ENCODE peak calls at places on chromosomes 11 and 22, in four cellular contexts. D is sigmoid colon, K is uterus, M is GM12892. I is an unnamed sample.

GRCh38 chr11:6574816-6575715 is 28.4 kb downstream of the RRP8 start:
- DNase-seq in D (no peak), K (no peak), M (no peak), I (no peak)

GRCh38 chr22:29316429-29316828 is 932 bp upstream of the RASL10A start:
- DNase-seq in D (no peak), K (no peak), M (no peak), I (no peak)

GRCh38 chr22:33544707-33545106 is 375.6 kb downstream of the LARGE1 start:
- DNase-seq in D (no peak), K (no peak), M (no peak), I (no peak)

GRCh38 chr11:110468095-110468494 is 38.3 kb downstream of the FDX1 start:
- DNase-seq in D (no peak), K (no peak), M (no peak), I (no peak)

GRCh38 chr22:43293661-43294392 is 49.3 kb downstream of the SCUBE1 start:
- DNase-seq in D (peak), K (peak), M (no peak), I (no peak)

GRCh38 chr22:48629631-48630443 is 1197.8 kb downstream of the BRD1 start:
- DNase-seq in D (no peak), K (no peak), M (no peak), I (no peak)

GRCh38 chr22:23119492-23120414 is 22.0 kb downstream of the RSPH14 start:
- DNase-seq in D (no peak), K (no peak), M (no peak), I (peak)

GRCh38 chr11:114192841-114193389 is 103.3 kb upstream of the NNMT start:
- DNase-seq in D (no peak), K (no peak), M (no peak), I (no peak)

GRCh38 chr22:47446331-47446730 is 683.9 kb downstream of the TBC1D22A start:
- DNase-seq in D (no peak), K (no peak), M (no peak), I (no peak)

GRCh38 chr22:24954114-24954463 is 1.6 kb downstream of the KIAA1671 start:
- DNase-seq in D (no peak), K (no peak), M (no peak), I (no peak)

GRCh38 chr11:32431657-32432056 is 3.7 kb downstream of the WT1 start:
- DNase-seq in D (no peak), K (no peak), M (no peak), I (no peak)

GRCh38 chr11:25734592-25735211 is 597.2 kb upstream of the ANO3 start:
- DNase-seq in D (no peak), K (no peak), M (no peak), I (no peak)

GRCh38 chr22:31295831-31296230 is 3.5 kb upstream of the PIK3IP1 start:
- DNase-seq in D (no peak), K (no peak), M (no peak), I (no peak)

GRCh38 chr11:17810736-17811135 is 76.2 kb downstream of the KCNC1 start:
- DNase-seq in D (no peak), K (peak), M (no peak), I (no peak)

GRCh38 chr22:45576273-45576625 is 73.6 kb downstream of the FBLN1 start:
- DNase-seq in D (no peak), K (no peak), M (no peak), I (no peak)

GRCh38 chr11:76742912-76743311 is 40.2 kb upstream of the TSKU start:
- DNase-seq in D (no peak), K (no peak), M (no peak), I (no peak)

GRCh38 chr22:44231229-44231628 is 50.5 kb downstream of the PARVG start:
- DNase-seq in D (no peak), K (no peak), M (no peak), I (no peak)

GRCh38 chr22:31861226-31861840 is 83.0 kb upstream of the YWHAH start:
- DNase-seq in D (no peak), K (no peak), M (no peak), I (no peak)

GRCh38 chr11:13091804-13092203 is 82.7 kb downstream of the RASSF10 start:
- DNase-seq in D (no peak), K (no peak), M (no peak), I (no peak)

GRCh38 chr22:38181453-38182200 is at the start of gene PLA2G6:
- DNase-seq in D (peak), K (peak), M (peak), I (peak)
- TF ChIP-seq POLR2A in D (no peak), K (peak), M (no peak), I (no peak)

DNA sequence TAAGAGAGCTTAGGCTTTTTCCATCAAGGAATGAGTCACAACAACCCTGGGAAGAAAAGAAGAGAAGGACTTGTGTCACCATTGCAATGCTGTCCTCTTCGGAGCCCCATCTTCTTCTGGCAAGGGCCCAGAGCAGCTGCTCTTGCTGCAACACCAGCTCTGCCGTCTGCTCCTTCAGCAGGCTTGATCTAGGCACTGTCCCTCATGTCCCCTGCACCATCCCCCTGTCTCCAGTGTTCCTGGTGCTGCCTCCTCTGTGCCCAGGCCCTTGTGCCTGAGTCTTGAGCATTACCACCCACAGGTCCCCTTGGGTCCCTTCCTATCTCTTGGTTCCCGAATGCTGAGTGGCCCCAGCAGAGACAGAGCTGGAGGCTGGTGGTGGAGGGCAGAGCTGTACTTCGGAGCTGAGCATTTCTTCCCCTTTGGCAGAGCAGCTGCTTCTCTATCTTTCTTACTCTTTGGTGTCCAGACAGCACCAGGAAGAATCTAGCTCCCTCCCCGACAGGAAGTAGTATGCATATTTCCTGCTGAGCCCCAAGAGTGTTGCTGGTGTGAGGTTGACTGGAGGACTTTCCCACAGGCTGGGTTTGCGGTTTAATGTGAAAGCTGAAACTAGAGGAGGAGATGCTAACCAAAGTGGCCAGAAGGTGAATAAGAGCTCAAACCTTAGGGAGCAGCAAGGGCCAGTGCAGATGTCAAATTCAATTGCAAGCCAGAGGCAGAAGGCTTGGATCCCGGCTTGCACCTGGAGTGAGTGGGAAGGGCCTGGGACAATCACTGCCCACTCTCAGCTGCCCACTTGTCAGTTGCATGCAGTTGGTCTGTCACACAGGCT is 27.8 kb downstream of the WEE1 start:
- DNase-seq in D (no peak), K (no peak), M (peak), I (peak)
- TF ChIP-seq POLR2A in D (no peak), K (no peak), M (peak), I (peak)

GRCh38 chr11:65871811-65872548 is 620 bp downstream of the EFEMP2 start:
- DNase-seq in D (peak), K (no peak), M (no peak), I (no peak)

GRCh38 chr11:65870307-65870658 is 2.3 kb downstream of the EFEMP2 start:
- DNase-seq in D (no peak), K (no peak), M (no peak), I (no peak)

GRCh38 chr11:65872555-65873279 is at the start of gene EFEMP2:
- DNase-seq in D (peak), K (peak), M (no peak), I (no peak)

GRCh38 chr11:65870706-65871681 is 1.6 kb downstream of the EFEMP2 start:
- DNase-seq in D (peak), K (no peak), M (no peak), I (no peak)

DNA sequence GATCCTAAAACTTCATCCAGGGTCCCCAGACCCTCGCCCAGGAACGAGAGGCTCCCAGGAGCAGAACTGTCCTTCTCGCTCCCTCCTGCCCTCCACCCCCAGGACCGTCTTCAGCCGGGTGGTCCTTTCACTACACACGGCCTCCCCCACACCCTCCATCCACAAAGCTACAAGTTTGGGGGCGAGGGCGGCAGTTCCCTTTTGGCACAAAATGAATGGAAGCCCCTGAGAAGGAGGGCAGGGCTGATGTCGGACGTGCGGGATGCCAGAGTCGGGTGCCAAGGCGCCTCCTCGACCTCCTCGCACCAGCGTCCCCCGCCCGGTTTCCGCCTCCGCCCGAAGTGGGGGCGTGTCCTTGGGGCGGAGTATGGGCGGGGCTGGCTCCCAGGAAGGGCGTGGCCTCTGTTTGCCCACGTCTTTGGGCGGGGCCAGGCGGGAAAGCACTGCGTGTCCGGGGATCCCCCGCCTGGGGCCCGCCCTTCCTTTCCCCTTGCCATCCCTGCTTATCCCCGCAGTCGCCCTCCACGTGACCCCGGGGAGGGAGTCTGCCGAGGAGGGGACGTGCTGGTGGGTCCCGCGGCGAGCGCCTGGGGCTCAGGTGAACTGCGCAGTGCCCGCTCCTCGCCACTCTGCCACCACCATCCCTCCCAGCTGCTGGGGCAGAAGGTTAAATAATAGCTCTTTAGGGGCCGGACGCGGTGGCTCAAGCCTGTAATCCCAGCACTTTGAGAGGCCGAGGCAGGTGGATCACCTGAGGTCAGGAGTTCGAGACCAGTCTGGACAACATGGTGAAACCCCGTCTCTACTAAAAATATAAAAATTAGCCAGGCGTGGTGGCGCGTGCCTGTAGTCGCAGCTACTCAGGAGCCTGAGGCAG is 918 bp upstream of the EFEMP2 start:
- DNase-seq in D (peak), K (peak), M (peak), I (peak)
- TF ChIP-seq POLR2A in D (peak), K (peak), M (peak), I (peak)

DNA sequence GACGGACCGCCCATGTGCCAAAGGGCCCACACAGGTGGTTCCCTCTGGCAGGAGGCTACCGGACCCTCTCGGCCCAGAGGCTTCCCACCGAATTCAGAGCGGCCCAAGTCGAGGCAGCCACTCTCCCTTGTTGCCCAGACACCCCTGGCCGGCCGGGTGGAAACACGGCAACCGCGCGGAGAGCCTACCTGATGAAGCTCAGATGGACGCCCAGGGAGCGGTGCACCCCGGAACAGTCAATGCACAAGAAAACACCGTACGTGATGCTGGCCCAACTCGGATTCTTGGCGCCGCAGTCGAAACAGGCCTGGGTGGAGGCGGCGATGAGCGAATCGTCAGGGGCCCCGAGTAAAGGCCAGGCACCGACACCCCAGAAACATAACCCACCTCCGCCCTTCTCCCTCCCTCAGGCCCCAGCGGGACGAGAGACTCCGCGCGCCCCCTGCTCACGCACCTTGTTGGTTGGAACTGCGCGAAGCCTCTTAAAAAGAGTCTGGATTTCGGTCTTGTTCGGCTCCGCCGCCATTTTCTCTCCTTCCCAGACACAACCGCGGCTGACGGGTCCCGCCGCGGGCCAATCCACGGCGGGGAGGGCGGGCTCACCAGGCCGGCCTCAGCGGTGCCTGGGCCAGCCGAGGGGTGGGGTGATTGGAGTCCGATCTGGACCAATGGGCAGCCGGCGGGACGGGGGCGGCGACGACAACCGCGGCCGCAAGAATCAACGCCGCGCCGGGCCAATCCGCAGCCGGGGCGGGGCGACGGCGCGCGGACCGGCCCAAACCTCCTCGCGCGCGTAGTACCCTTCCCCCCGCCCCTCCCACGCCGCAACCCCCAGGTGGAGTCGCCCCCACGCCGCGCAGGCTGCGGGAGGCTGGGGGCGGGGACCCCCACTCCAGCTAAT is at the start of gene ARFGAP2:
- DNase-seq in D (peak), K (peak), M (peak), I (peak)
- TF ChIP-seq POLR2A in D (peak), K (peak), M (peak), I (peak)

GRCh38 chr11:61890536-61891330 is 612 bp downstream of the FADS3 start:
- DNase-seq in D (peak), K (peak), M (no peak), I (no peak)

GRCh38 chr11:61893981-61894380 is 2.6 kb upstream of the FADS3 start:
- DNase-seq in D (no peak), K (no peak), M (no peak), I (no peak)

GRCh38 chr11:61889831-61890230 is 1.5 kb downstream of the FADS3 start:
- DNase-seq in D (no peak), K (no peak), M (no peak), I (no peak)

GRCh38 chr11:61892085-61892370 is 683 bp upstream of the FADS3 start:
- DNase-seq in D (no peak), K (no peak), M (no peak), I (no peak)

DNA sequence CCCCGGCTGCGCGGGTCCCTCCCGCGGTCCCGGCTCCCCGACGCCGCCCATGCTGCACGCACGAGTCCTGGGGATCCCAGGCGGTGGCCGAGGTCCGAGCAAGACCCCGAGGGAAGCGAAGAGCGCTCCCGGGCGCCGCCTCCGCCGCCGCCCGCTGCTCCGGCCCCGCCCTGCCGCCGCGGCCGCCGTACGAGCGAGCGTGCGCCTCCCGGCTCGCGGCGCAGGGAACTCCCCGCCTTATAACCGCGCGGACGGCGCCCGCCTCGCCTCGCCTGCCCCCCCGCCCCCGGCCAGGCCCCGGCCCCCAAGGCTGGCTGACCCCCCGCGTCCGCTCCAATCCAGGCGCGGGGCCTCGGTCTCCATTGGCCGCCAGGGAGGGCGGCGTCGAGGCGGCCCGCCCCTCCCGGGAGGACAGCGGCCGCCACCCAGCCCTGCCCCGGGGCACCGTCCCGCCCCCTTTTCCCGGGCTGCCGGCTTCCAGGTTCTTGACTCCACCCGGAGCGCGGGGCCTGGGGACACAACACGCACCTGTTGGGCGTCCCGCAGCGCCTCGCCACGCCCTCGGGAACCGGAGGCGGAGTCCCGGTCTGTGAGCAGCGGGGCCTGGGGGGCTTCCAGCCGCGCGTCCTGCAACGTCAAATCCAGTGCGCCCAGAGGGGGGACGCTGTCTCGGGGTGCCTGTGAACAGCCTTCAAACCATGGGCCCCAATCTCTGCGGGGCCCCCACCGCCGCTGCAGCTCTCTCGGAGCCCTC is at the start of gene FADS3:
- DNase-seq in D (peak), K (peak), M (peak), I (peak)
- TF ChIP-seq POLR2A in D (no peak), K (peak), M (no peak), I (no peak)

GRCh38 chr11:1750481-1750839 is at the start of gene IFITM10:
- DNase-seq in D (no peak), K (no peak), M (no peak), I (no peak)
- TF ChIP-seq POLR2A in D (no peak), K (no peak), M (no peak), I (no peak)

DNA sequence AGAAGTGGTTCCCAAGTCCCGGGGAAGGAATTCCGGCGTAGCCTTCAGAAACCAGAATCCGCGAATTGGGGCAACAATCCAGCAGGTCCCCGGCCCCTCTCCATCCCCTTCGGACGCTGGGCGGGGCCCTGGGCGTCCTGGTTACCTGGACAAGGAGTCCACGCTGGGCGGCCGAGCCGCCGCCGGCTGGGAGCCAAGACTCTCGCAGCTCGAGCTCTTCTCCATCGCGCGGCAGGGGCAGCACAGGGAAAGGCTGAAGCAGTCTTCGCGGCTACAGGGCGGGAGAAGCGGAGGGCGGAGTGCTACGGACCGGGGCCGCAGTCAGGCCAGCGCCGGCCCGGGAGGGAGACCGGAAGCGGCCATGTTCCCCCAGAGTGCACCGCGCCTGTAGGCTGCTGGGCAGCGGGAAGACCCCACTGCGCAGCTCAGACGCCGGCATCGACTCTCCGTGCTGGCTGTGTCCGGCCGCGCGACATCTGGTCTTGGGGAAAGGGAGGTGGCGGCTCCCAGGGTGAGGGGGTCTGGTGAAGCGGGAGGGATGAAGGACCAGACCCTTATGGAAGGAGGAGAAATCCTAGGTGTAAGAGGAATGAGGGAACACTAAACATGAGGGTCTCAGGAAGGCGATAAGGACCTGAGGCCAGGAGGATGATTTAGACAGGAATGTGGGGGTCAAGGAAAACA is at the start of gene MTMR2:
- DNase-seq in D (peak), K (peak), M (peak), I (peak)
- TF ChIP-seq POLR2A in D (peak), K (peak), M (peak), I (peak)

GRCh38 chr11:65575568-65576231 is at the start of gene EHBP1L1:
- DNase-seq in D (peak), K (peak), M (peak), I (peak)
- TF ChIP-seq POLR2A in D (no peak), K (peak), M (peak), I (peak)

DNA sequence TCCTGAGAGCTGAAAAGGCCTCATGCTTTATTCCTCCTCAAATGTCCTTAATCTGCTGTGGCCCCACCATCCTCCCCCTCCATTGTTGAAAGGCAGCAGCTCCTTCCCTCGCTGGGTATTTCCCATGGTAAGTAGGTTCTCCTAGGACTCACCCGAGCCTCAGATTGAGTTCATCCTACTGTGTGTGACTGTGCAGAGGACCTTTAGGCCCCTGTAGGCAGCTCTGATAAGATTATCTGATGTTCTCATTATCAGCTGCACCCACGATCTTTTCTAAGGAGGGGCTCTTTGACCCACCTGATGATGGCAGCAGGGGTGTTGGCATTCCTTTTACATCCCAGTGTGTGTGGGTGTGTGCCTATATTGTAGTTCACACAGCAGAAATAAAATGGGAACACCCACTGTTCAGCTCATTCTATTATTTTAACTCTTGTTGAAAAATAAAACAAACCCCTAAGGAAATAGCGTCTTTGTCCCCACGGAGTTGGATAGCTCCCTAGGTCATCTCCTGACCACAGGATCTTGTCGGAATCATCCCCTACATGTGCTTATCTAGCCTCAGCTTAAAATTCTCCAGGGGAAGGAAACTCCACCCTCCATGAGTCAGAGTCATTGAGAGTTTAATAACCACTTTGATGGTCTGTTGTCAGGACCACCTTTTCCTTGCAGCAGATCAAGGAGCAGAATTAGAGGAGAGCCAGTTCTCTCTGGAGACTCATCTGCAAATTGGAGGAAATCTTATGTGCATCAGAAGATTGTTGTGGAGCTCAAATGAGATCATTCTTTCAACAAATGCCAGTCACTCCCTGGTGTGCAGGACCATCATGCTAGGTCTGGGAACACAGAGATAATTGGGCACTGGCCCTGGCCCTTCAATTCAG is 19.3 kb downstream of the ENDOD1 start:
- DNase-seq in D (no peak), K (no peak), M (no peak), I (no peak)
- TF ChIP-seq POLR2A in D (no peak), K (no peak), M (no peak), I (no peak)